ENCODE peak calls at places on chromosomes 1 and 21, in eight cellular contexts. One of them, this sample, is unnamed. For H3K4me1 and H3K9me3, the result is how much of the 10 kb centered on the place peaks cover.

GRCh38 chr1:88350648-88351047 is 333.4 kb upstream of the PKN2 start:
- DNase-seq in GM23248: no peak
- DNase-seq in fibroblast of lung: no peak
- DNase-seq in thyroid gland: no peak
- DNase-seq in pancreas: no peak
- DNase-seq in heart right ventricle: no peak
- DNase-seq in trophoblast cell: no peak
- DNase-seq in tibial artery: no peak
- DNase-seq in this sample: no peak

GRCh38 chr1:100422065-100422464 is 69.8 kb downstream of the CDC14A start:
- DNase-seq in GM23248: no peak
- DNase-seq in fibroblast of lung: no peak
- DNase-seq in thyroid gland: no peak
- DNase-seq in pancreas: no peak
- DNase-seq in heart right ventricle: no peak
- DNase-seq in trophoblast cell: no peak
- DNase-seq in tibial artery: no peak
- DNase-seq in this sample: no peak

GRCh38 chr1:232381676-232382075 is 248.3 kb downstream of the SIPA1L2 start:
- DNase-seq in GM23248: no peak
- DNase-seq in fibroblast of lung: peak
- DNase-seq in thyroid gland: no peak
- DNase-seq in pancreas: no peak
- DNase-seq in heart right ventricle: no peak
- DNase-seq in trophoblast cell: no peak
- DNase-seq in tibial artery: no peak
- DNase-seq in this sample: no peak

GRCh38 chr1:226125831-226126230 is 60.7 kb downstream of the ACBD3 start:
- DNase-seq in GM23248: no peak
- DNase-seq in fibroblast of lung: no peak
- DNase-seq in thyroid gland: no peak
- DNase-seq in pancreas: no peak
- DNase-seq in heart right ventricle: no peak
- DNase-seq in trophoblast cell: no peak
- DNase-seq in tibial artery: no peak
- DNase-seq in this sample: no peak

GRCh38 chr21:45427331-45428271 is 22.6 kb downstream of the COL18A1 start:
- DNase-seq in GM23248: peak
- DNase-seq in fibroblast of lung: peak
- DNase-seq in thyroid gland: peak
- DNase-seq in pancreas: peak
- DNase-seq in heart right ventricle: no peak
- DNase-seq in trophoblast cell: peak
- DNase-seq in tibial artery: peak
- DNase-seq in this sample: peak

GRCh38 chr1:2939041-2939552 is 82.2 kb upstream of the ACTRT2 start:
- DNase-seq in GM23248: no peak
- DNase-seq in fibroblast of lung: no peak
- DNase-seq in thyroid gland: no peak
- DNase-seq in pancreas: peak
- DNase-seq in heart right ventricle: no peak
- DNase-seq in trophoblast cell: no peak
- DNase-seq in tibial artery: no peak
- DNase-seq in this sample: peak

GRCh38 chr1:206580438-206581113 is 31.7 kb downstream of the EIF2D start:
- DNase-seq in GM23248: no peak
- DNase-seq in fibroblast of lung: no peak
- DNase-seq in thyroid gland: no peak
- DNase-seq in pancreas: no peak
- DNase-seq in heart right ventricle: no peak
- DNase-seq in trophoblast cell: no peak
- DNase-seq in tibial artery: no peak
- DNase-seq in this sample: no peak

GRCh38 chr1:119286587-119287181 is 81.9 kb upstream of the HAO2 start:
- DNase-seq in GM23248: peak
- DNase-seq in fibroblast of lung: peak
- DNase-seq in thyroid gland: peak
- DNase-seq in pancreas: no peak
- DNase-seq in heart right ventricle: no peak
- DNase-seq in trophoblast cell: peak
- DNase-seq in tibial artery: no peak
- DNase-seq in this sample: no peak

GRCh38 chr1:29342351-29342750 is 106.0 kb downstream of the PTPRU start:
- DNase-seq in GM23248: no peak
- DNase-seq in fibroblast of lung: no peak
- DNase-seq in thyroid gland: no peak
- DNase-seq in pancreas: no peak
- DNase-seq in heart right ventricle: no peak
- DNase-seq in trophoblast cell: no peak
- DNase-seq in tibial artery: no peak
- DNase-seq in this sample: no peak

GRCh38 chr1:234845097-234845660 is 235.2 kb upstream of the IRF2BP2 start:
- DNase-seq in GM23248: no peak
- DNase-seq in fibroblast of lung: no peak
- DNase-seq in thyroid gland: no peak
- DNase-seq in pancreas: no peak
- DNase-seq in heart right ventricle: no peak
- DNase-seq in trophoblast cell: no peak
- DNase-seq in tibial artery: no peak
- DNase-seq in this sample: no peak

GRCh38 chr1:155057104-155057503 is 6.0 kb downstream of the ADAM15 start:
- DNase-seq in GM23248: no peak
- DNase-seq in fibroblast of lung: no peak
- DNase-seq in thyroid gland: no peak
- DNase-seq in pancreas: peak
- DNase-seq in heart right ventricle: no peak
- DNase-seq in trophoblast cell: no peak
- DNase-seq in tibial artery: no peak
- DNase-seq in this sample: no peak

GRCh38 chr1:215923129-215923824 is 356.2 kb downstream of the KCTD3 start:
- DNase-seq in GM23248: no peak
- DNase-seq in fibroblast of lung: no peak
- DNase-seq in thyroid gland: no peak
- DNase-seq in pancreas: no peak
- DNase-seq in heart right ventricle: no peak
- DNase-seq in trophoblast cell: peak
- DNase-seq in tibial artery: no peak
- DNase-seq in this sample: no peak

GRCh38 chr21:42306366-42307035 is 8.7 kb downstream of the TFF3 start:
- DNase-seq in GM23248: no peak
- DNase-seq in fibroblast of lung: no peak
- DNase-seq in thyroid gland: no peak
- DNase-seq in pancreas: no peak
- DNase-seq in heart right ventricle: no peak
- DNase-seq in trophoblast cell: no peak
- DNase-seq in tibial artery: no peak
- DNase-seq in this sample: peak

DNA sequence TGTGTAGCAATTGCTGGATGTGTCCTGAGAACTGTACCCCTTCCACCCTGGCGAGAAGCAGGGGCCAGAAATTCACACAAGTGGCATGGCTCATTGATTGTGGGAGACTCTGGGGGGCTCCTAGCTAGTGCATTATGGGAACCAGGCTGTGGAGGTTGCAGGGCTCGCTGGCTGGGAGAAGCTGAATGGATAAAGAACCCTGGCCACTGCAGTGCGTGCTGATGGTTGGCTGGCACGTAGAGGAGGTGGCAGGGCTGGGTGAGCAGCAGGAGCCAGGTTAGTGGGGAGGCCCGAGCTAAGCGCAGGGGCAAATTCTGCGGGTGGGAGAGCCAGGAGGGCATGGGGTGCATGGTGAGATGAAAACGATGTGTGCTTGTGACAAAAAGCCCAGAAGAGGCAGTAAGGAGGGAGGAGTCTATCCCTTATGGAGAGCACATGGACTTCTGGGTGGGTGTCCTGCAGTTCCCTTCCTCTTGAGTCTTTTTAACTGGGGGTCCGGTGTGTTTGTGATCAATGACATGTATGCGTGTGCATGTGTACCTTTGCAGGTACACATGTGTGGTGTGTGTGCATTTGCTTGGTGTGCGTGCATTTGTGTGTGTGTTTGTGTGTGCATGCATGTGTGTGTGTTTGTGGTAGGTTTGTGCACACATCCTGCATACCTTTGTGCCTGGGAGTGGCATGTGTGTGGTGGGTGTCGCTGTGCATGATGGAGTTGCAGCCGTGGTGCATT is 3.6 kb downstream of the GUK1 start:
- DNase-seq in GM23248: no peak
- DNase-seq in fibroblast of lung: no peak
- DNase-seq in thyroid gland: no peak
- DNase-seq in pancreas: no peak
- DNase-seq in heart right ventricle: no peak
- DNase-seq in trophoblast cell: no peak
- DNase-seq in tibial artery: no peak
- DNase-seq in this sample: no peak
- H3K4me1 ChIP-seq in GM23248: under half
- H3K4me1 ChIP-seq in fibroblast of lung: under half
- H3K4me1 ChIP-seq in thyroid gland: under half
- H3K4me1 ChIP-seq in pancreas: under half
- H3K4me1 ChIP-seq in heart right ventricle: half or more
- H3K4me1 ChIP-seq in trophoblast cell: under half
- H3K4me1 ChIP-seq in tibial artery: half or more
- H3K4me1 ChIP-seq in this sample: under half

GRCh38 chr1:42239555-42239954 is 75.0 kb upstream of the GUCA2A start:
- DNase-seq in GM23248: no peak
- DNase-seq in fibroblast of lung: no peak
- DNase-seq in thyroid gland: no peak
- DNase-seq in pancreas: no peak
- DNase-seq in heart right ventricle: no peak
- DNase-seq in trophoblast cell: no peak
- DNase-seq in tibial artery: no peak
- DNase-seq in this sample: no peak

GRCh38 chr1:42240964-42241755 is 76.6 kb upstream of the GUCA2A start:
- DNase-seq in GM23248: peak
- DNase-seq in fibroblast of lung: no peak
- DNase-seq in thyroid gland: no peak
- DNase-seq in pancreas: no peak
- DNase-seq in heart right ventricle: no peak
- DNase-seq in trophoblast cell: no peak
- DNase-seq in tibial artery: no peak
- DNase-seq in this sample: no peak

GRCh38 chr1:42239041-42239440 is 74.5 kb upstream of the GUCA2A start:
- DNase-seq in GM23248: no peak
- DNase-seq in fibroblast of lung: no peak
- DNase-seq in thyroid gland: no peak
- DNase-seq in pancreas: no peak
- DNase-seq in heart right ventricle: no peak
- DNase-seq in trophoblast cell: no peak
- DNase-seq in tibial artery: no peak
- DNase-seq in this sample: no peak
- H3K9me3 ChIP-seq in GM23248: under half
- H3K9me3 ChIP-seq in fibroblast of lung: under half
- H3K9me3 ChIP-seq in thyroid gland: under half
- H3K9me3 ChIP-seq in pancreas: under half
- H3K9me3 ChIP-seq in heart right ventricle: under half
- H3K9me3 ChIP-seq in trophoblast cell: under half
- H3K9me3 ChIP-seq in tibial artery: under half
- H3K9me3 ChIP-seq in this sample: under half

GRCh38 chr1:53123462-53124129 is 18.8 kb downstream of the SLC1A7 start:
- DNase-seq in GM23248: peak
- DNase-seq in fibroblast of lung: peak
- DNase-seq in thyroid gland: peak
- DNase-seq in pancreas: no peak
- DNase-seq in heart right ventricle: peak
- DNase-seq in trophoblast cell: peak
- DNase-seq in tibial artery: peak
- DNase-seq in this sample: peak

GRCh38 chr1:53126495-53126894 is 15.9 kb downstream of the SLC1A7 start:
- DNase-seq in GM23248: no peak
- DNase-seq in fibroblast of lung: no peak
- DNase-seq in thyroid gland: no peak
- DNase-seq in pancreas: no peak
- DNase-seq in heart right ventricle: no peak
- DNase-seq in trophoblast cell: no peak
- DNase-seq in tibial artery: no peak
- DNase-seq in this sample: peak

GRCh38 chr1:53122847-53123461 is 19.5 kb downstream of the SLC1A7 start:
- DNase-seq in GM23248: peak
- DNase-seq in fibroblast of lung: no peak
- DNase-seq in thyroid gland: no peak
- DNase-seq in pancreas: no peak
- DNase-seq in heart right ventricle: no peak
- DNase-seq in trophoblast cell: no peak
- DNase-seq in tibial artery: no peak
- DNase-seq in this sample: no peak

GRCh38 chr1:53125623-53126360 is 16.6 kb downstream of the SLC1A7 start:
- DNase-seq in GM23248: no peak
- DNase-seq in fibroblast of lung: peak
- DNase-seq in thyroid gland: no peak
- DNase-seq in pancreas: no peak
- DNase-seq in heart right ventricle: no peak
- DNase-seq in trophoblast cell: no peak
- DNase-seq in tibial artery: peak
- DNase-seq in this sample: peak

GRCh38 chr1:53125122-53125521 is 17.3 kb downstream of the SLC1A7 start:
- DNase-seq in GM23248: no peak
- DNase-seq in fibroblast of lung: no peak
- DNase-seq in thyroid gland: no peak
- DNase-seq in pancreas: no peak
- DNase-seq in heart right ventricle: no peak
- DNase-seq in trophoblast cell: no peak
- DNase-seq in tibial artery: no peak
- DNase-seq in this sample: peak
- H3K27ac ChIP-seq in GM23248: peak
- H3K27ac ChIP-seq in fibroblast of lung: no peak
- H3K27ac ChIP-seq in thyroid gland: no peak
- H3K27ac ChIP-seq in pancreas: no peak
- H3K27ac ChIP-seq in heart right ventricle: no peak
- H3K27ac ChIP-seq in trophoblast cell: no peak
- H3K27ac ChIP-seq in tibial artery: peak
- H3K27ac ChIP-seq in this sample: no peak

GRCh38 chr1:6462412-6463119 is 3.4 kb downstream of the TNFRSF25 start:
- DNase-seq in GM23248: no peak
- DNase-seq in fibroblast of lung: no peak
- DNase-seq in thyroid gland: no peak
- DNase-seq in pancreas: peak
- DNase-seq in heart right ventricle: no peak
- DNase-seq in trophoblast cell: no peak
- DNase-seq in tibial artery: no peak
- DNase-seq in this sample: no peak

GRCh38 chr1:6460349-6461236 is 5.4 kb downstream of the TNFRSF25 start:
- DNase-seq in GM23248: no peak
- DNase-seq in fibroblast of lung: no peak
- DNase-seq in thyroid gland: no peak
- DNase-seq in pancreas: no peak
- DNase-seq in heart right ventricle: no peak
- DNase-seq in trophoblast cell: no peak
- DNase-seq in tibial artery: no peak
- DNase-seq in this sample: no peak

GRCh38 chr1:6461237-6461530 is 4.8 kb downstream of the TNFRSF25 start:
- DNase-seq in GM23248: peak
- DNase-seq in fibroblast of lung: no peak
- DNase-seq in thyroid gland: no peak
- DNase-seq in pancreas: no peak
- DNase-seq in heart right ventricle: no peak
- DNase-seq in trophoblast cell: no peak
- DNase-seq in tibial artery: no peak
- DNase-seq in this sample: no peak

GRCh38 chr1:6461538-6462411 is 4.2 kb downstream of the TNFRSF25 start:
- DNase-seq in GM23248: no peak
- DNase-seq in fibroblast of lung: no peak
- DNase-seq in thyroid gland: no peak
- DNase-seq in pancreas: peak
- DNase-seq in heart right ventricle: no peak
- DNase-seq in trophoblast cell: peak
- DNase-seq in tibial artery: no peak
- DNase-seq in this sample: no peak

GRCh38 chr1:6459850-6460265 is 6.1 kb downstream of the TNFRSF25 start:
- DNase-seq in GM23248: no peak
- DNase-seq in fibroblast of lung: no peak
- DNase-seq in thyroid gland: no peak
- DNase-seq in pancreas: peak
- DNase-seq in heart right ventricle: no peak
- DNase-seq in trophoblast cell: no peak
- DNase-seq in tibial artery: no peak
- DNase-seq in this sample: no peak
- H3K4me1 ChIP-seq in GM23248: under half
- H3K4me1 ChIP-seq in fibroblast of lung: under half
- H3K4me1 ChIP-seq in thyroid gland: under half
- H3K4me1 ChIP-seq in pancreas: under half
- H3K4me1 ChIP-seq in heart right ventricle: under half
- H3K4me1 ChIP-seq in trophoblast cell: under half
- H3K4me1 ChIP-seq in tibial artery: under half
- H3K4me1 ChIP-seq in this sample: under half

This sample was measured in aorta.